ENCODE peak calls at places on chromosomes 3 and 15, in eight cellular contexts. B is colonic mucosa; K is activated naive CD8-positive, alpha-beta T cell treated with anti-CD3 and anti-CD28 coated beads for 36 hours; Y is HS-5; C is fibroblast of the aortic adventitia; G is stimulated activated CD8-positive, alpha-beta memory T cell treated with anti-CD3 and anti-CD28 coated beads, Interleukin-7, amount 100 ng/mL, for 1 hour; F is M059J; O is NCI-H1694 treated with DMSO at 0.1 percent for 48 hours. H is an unnamed sample.

GRCh38 chr15:51382787-51383186 is 41.3 kb downstream of the GLDN start:
- DNase-seq in B (no peak), K (peak; percentile 6), Y (no peak), C (peak; percentile 68), G (no peak), F (peak; percentile 47), O (peak; percentile 7), H (peak; percentile 70)

GRCh38 chr3:159417761-159418160 is 570.9 kb upstream of the IL12A start:
- DNase-seq in B (no peak), K (no peak), Y (no peak), C (no peak), G (no peak), F (peak; percentile 93), O (no peak), H (no peak)

GRCh38 chr3:117763561-117763960 is 1054.0 kb downstream of the TUSC7 start:
- DNase-seq in B (no peak), K (no peak), Y (no peak), C (no peak), G (no peak), F (no peak), O (no peak), H (no peak)

GRCh38 chr15:75063338-75063737 is 39.9 kb downstream of the PPCDC start:
- DNase-seq in B (no peak), K (no peak), Y (no peak), C (peak; percentile 78), G (no peak), F (peak; percentile 94), O (no peak), H (no peak)

GRCh38 chr3:12886736-12887135 is 45.4 kb upstream of the RPL32 start:
- DNase-seq in B (no peak), K (no peak), Y (no peak), C (no peak), G (no peak), F (no peak), O (no peak), H (no peak)

GRCh38 chr3:183224581-183224980 is 28.5 kb upstream of the B3GNT5 start:
- DNase-seq in B (no peak), K (peak; percentile 27), Y (no peak), C (no peak), G (no peak), F (peak; percentile 16), O (no peak), H (no peak)

GRCh38 chr15:75029378-75030022 is 6.1 kb downstream of the PPCDC start:
- DNase-seq in B (peak; percentile 96), K (peak; percentile 79), Y (no peak), C (peak; percentile 92), G (peak; percentile 70), F (peak; percentile 96), O (peak; percentile 47), H (peak; percentile 89)

GRCh38 chr3:106673926-106674569 is 703.2 kb upstream of the CCDC54 start:
- DNase-seq in B (no peak), K (no peak), Y (no peak), C (peak; percentile 68), G (no peak), F (no peak), O (no peak), H (no peak)

GRCh38 chr15:56428821-56429458 is 36.0 kb downstream of the MNS1 start:
- DNase-seq in B (no peak), K (no peak), Y (peak; percentile 18), C (peak; percentile 58), G (no peak), F (peak; percentile 33), O (peak; percentile 57), H (no peak)

GRCh38 chr15:85879334-85880163 is 84.8 kb upstream of the KLHL25 start:
- DNase-seq in B (no peak), K (no peak), Y (no peak), C (no peak), G (no peak), F (peak; percentile 61), O (peak; percentile 46), H (peak; percentile 20)

GRCh38 chr3:72341943-72342342 is 506.3 kb downstream of the SHQ1 start:
- DNase-seq in B (no peak), K (no peak), Y (no peak), C (no peak), G (no peak), F (no peak), O (no peak), H (peak; percentile 72)

GRCh38 chr3:170037463-170038433 is at the start of gene GPR160:
- DNase-seq in B (peak; percentile 94), K (peak; percentile 88), Y (no peak), C (peak; percentile 15), G (peak; percentile 49), F (peak; percentile 72), O (peak; percentile 23), H (peak; percentile 86)